ENCODE peak calls at places on chromosomes 16 and 17, in five cellular contexts. S, X, Q, Y and N are unnamed samples.

GRCh38 chr17:33977729-33978514 is 277.2 kb upstream of the CCL2 start:
- DNase-seq in S (peak), X (no peak), Q (no peak), Y (no peak), N (no peak)

GRCh38 chr16:22291860-22292692 is 5.1 kb upstream of the POLR3E start:
- DNase-seq in S (no peak), X (no peak), Q (no peak), Y (no peak), N (no peak)

GRCh38 chr16:68715471-68715870 is 21.6 kb upstream of the CDH1 start:
- DNase-seq in S (no peak), X (no peak), Q (no peak), Y (no peak), N (no peak)

GRCh38 chr17:37450090-37450489 is 39.6 kb upstream of the DUSP14 start:
- DNase-seq in S (peak), X (no peak), Q (no peak), Y (no peak), N (no peak)

GRCh38 chr17:49249292-49249794 is 18.8 kb upstream of the PHOSPHO1 start:
- DNase-seq in S (no peak), X (no peak), Q (no peak), Y (no peak), N (no peak)

GRCh38 chr16:3058173-3059030 is 7.0 kb upstream of the IL32 start:
- DNase-seq in S (peak), X (peak), Q (no peak), Y (peak), N (peak)

GRCh38 chr17:48513653-48514482 is 16.9 kb downstream of the HOXB1 start:
- DNase-seq in S (no peak), X (no peak), Q (no peak), Y (no peak), N (no peak)

GRCh38 chr17:39679521-39680192 is 8.2 kb downstream of the PGAP3 start:
- DNase-seq in S (no peak), X (no peak), Q (no peak), Y (peak), N (peak)

GRCh38 chr17:65750678-65751077 is 189.2 kb upstream of the AXIN2 start:
- DNase-seq in S (peak), X (peak), Q (no peak), Y (peak), N (peak)

GRCh38 chr17:58083491-58084316 is 485 bp downstream of the DYNLL2 start:
- DNase-seq in S (peak), X (peak), Q (no peak), Y (peak), N (peak)

GRCh38 chr16:17289671-17290070 is 181.1 kb downstream of the XYLT1 start:
- DNase-seq in S (no peak), X (no peak), Q (no peak), Y (no peak), N (no peak)

GRCh38 chr16:88306411-88306810 is 76.3 kb upstream of the ZNF469 start:
- DNase-seq in S (no peak), X (no peak), Q (no peak), Y (no peak), N (no peak)

GRCh38 chr17:52390422-52390821 is 231.9 kb upstream of the CA10 start:
- DNase-seq in S (no peak), X (no peak), Q (no peak), Y (no peak), N (no peak)

GRCh38 chr17:28910534-28910933 is 7.7 kb upstream of the DHRS13 start:
- DNase-seq in S (no peak), X (no peak), Q (no peak), Y (no peak), N (no peak)